ENCODE peak calls at places on chromosomes 13 and 19, in five cellular contexts. One of them, this sample, is unnamed.

GRCh38 chr19:12482505-12482886 is 2.1 kb downstream of the ZNF709 start:
- DNase-seq in BE2C: no peak
- DNase-seq in activated T-helper 2 cell treated with anti-CD3 and anti-CD28 coated beads, Interferon-gamma antibody, Interleukin-2, Interleukin-4, amounts not matched to agents 10 μg/mL and 5 μg/mL and 100 μg/mL, durations not matched to agents 14 hours and 24 hours and 36 hours: no peak
- DNase-seq in dorsolateral prefrontal cortex: no peak
- DNase-seq in activated CD4-positive, alpha-beta T cell treated with anti-CD3 and anti-CD28 coated beads, Interleukin-2, amount 50 U/mL, for 1 hour: no peak
- DNase-seq in this sample: no peak

GRCh38 chr19:47005873-47006272 is 13.8 kb upstream of the NPAS1 start:
- DNase-seq in BE2C: no peak
- DNase-seq in activated T-helper 2 cell treated with anti-CD3 and anti-CD28 coated beads, Interferon-gamma antibody, Interleukin-2, Interleukin-4, amounts not matched to agents 10 μg/mL and 5 μg/mL and 100 μg/mL, durations not matched to agents 14 hours and 24 hours and 36 hours: no peak
- DNase-seq in dorsolateral prefrontal cortex: no peak
- DNase-seq in activated CD4-positive, alpha-beta T cell treated with anti-CD3 and anti-CD28 coated beads, Interleukin-2, amount 50 U/mL, for 1 hour: no peak
- DNase-seq in this sample: no peak

GRCh38 chr13:28819748-28820098 is 416 bp upstream of the MTUS2 start:
- DNase-seq in BE2C: peak; percentile 82
- DNase-seq in activated T-helper 2 cell treated with anti-CD3 and anti-CD28 coated beads, Interferon-gamma antibody, Interleukin-2, Interleukin-4, amounts not matched to agents 10 μg/mL and 5 μg/mL and 100 μg/mL, durations not matched to agents 14 hours and 24 hours and 36 hours: peak; percentile 34
- DNase-seq in dorsolateral prefrontal cortex: peak; percentile 56
- DNase-seq in activated CD4-positive, alpha-beta T cell treated with anti-CD3 and anti-CD28 coated beads, Interleukin-2, amount 50 U/mL, for 1 hour: peak; percentile 41
- DNase-seq in this sample: no peak

GRCh38 chr13:97878421-97879375 is 74.8 kb upstream of the IPO5 start:
- DNase-seq in BE2C: no peak
- DNase-seq in activated T-helper 2 cell treated with anti-CD3 and anti-CD28 coated beads, Interferon-gamma antibody, Interleukin-2, Interleukin-4, amounts not matched to agents 10 μg/mL and 5 μg/mL and 100 μg/mL, durations not matched to agents 14 hours and 24 hours and 36 hours: no peak
- DNase-seq in dorsolateral prefrontal cortex: no peak
- DNase-seq in activated CD4-positive, alpha-beta T cell treated with anti-CD3 and anti-CD28 coated beads, Interleukin-2, amount 50 U/mL, for 1 hour: no peak
- DNase-seq in this sample: no peak

GRCh38 chr19:33998739-33999345 is 173.5 kb upstream of the LSM14A start:
- DNase-seq in BE2C: no peak
- DNase-seq in activated T-helper 2 cell treated with anti-CD3 and anti-CD28 coated beads, Interferon-gamma antibody, Interleukin-2, Interleukin-4, amounts not matched to agents 10 μg/mL and 5 μg/mL and 100 μg/mL, durations not matched to agents 14 hours and 24 hours and 36 hours: no peak
- DNase-seq in dorsolateral prefrontal cortex: no peak
- DNase-seq in activated CD4-positive, alpha-beta T cell treated with anti-CD3 and anti-CD28 coated beads, Interleukin-2, amount 50 U/mL, for 1 hour: no peak
- DNase-seq in this sample: no peak

GRCh38 chr13:80338781-80339577 is 1.9 kb downstream of the SPRY2 start:
- DNase-seq in BE2C: peak; percentile 82
- DNase-seq in activated T-helper 2 cell treated with anti-CD3 and anti-CD28 coated beads, Interferon-gamma antibody, Interleukin-2, Interleukin-4, amounts not matched to agents 10 μg/mL and 5 μg/mL and 100 μg/mL, durations not matched to agents 14 hours and 24 hours and 36 hours: no peak
- DNase-seq in dorsolateral prefrontal cortex: peak; percentile 72
- DNase-seq in activated CD4-positive, alpha-beta T cell treated with anti-CD3 and anti-CD28 coated beads, Interleukin-2, amount 50 U/mL, for 1 hour: no peak
- DNase-seq in this sample: peak; percentile 76

GRCh38 chr19:46068345-46069258 is 27.8 kb upstream of the IGFL4 start:
- DNase-seq in BE2C: no peak
- DNase-seq in activated T-helper 2 cell treated with anti-CD3 and anti-CD28 coated beads, Interferon-gamma antibody, Interleukin-2, Interleukin-4, amounts not matched to agents 10 μg/mL and 5 μg/mL and 100 μg/mL, durations not matched to agents 14 hours and 24 hours and 36 hours: no peak
- DNase-seq in dorsolateral prefrontal cortex: no peak
- DNase-seq in activated CD4-positive, alpha-beta T cell treated with anti-CD3 and anti-CD28 coated beads, Interleukin-2, amount 50 U/mL, for 1 hour: no peak
- DNase-seq in this sample: peak; percentile 46

GRCh38 chr13:60679131-60679530 is 282.1 kb downstream of the TDRD3 start:
- DNase-seq in BE2C: no peak
- DNase-seq in activated T-helper 2 cell treated with anti-CD3 and anti-CD28 coated beads, Interferon-gamma antibody, Interleukin-2, Interleukin-4, amounts not matched to agents 10 μg/mL and 5 μg/mL and 100 μg/mL, durations not matched to agents 14 hours and 24 hours and 36 hours: no peak
- DNase-seq in dorsolateral prefrontal cortex: no peak
- DNase-seq in activated CD4-positive, alpha-beta T cell treated with anti-CD3 and anti-CD28 coated beads, Interleukin-2, amount 50 U/mL, for 1 hour: no peak
- DNase-seq in this sample: no peak

GRCh38 chr13:99214232-99214631 is 13.6 kb downstream of the UBAC2 start:
- DNase-seq in BE2C: no peak
- DNase-seq in activated T-helper 2 cell treated with anti-CD3 and anti-CD28 coated beads, Interferon-gamma antibody, Interleukin-2, Interleukin-4, amounts not matched to agents 10 μg/mL and 5 μg/mL and 100 μg/mL, durations not matched to agents 14 hours and 24 hours and 36 hours: no peak
- DNase-seq in dorsolateral prefrontal cortex: no peak
- DNase-seq in activated CD4-positive, alpha-beta T cell treated with anti-CD3 and anti-CD28 coated beads, Interleukin-2, amount 50 U/mL, for 1 hour: no peak
- DNase-seq in this sample: no peak

GRCh38 chr19:33459691-33460090 is 61.9 kb downstream of the PEPD start:
- DNase-seq in BE2C: no peak
- DNase-seq in activated T-helper 2 cell treated with anti-CD3 and anti-CD28 coated beads, Interferon-gamma antibody, Interleukin-2, Interleukin-4, amounts not matched to agents 10 μg/mL and 5 μg/mL and 100 μg/mL, durations not matched to agents 14 hours and 24 hours and 36 hours: no peak
- DNase-seq in dorsolateral prefrontal cortex: no peak
- DNase-seq in activated CD4-positive, alpha-beta T cell treated with anti-CD3 and anti-CD28 coated beads, Interleukin-2, amount 50 U/mL, for 1 hour: no peak
- DNase-seq in this sample: no peak

GRCh38 chr19:41702208-41702651 is 6.2 kb upstream of the CEACAM5 start:
- DNase-seq in BE2C: no peak
- DNase-seq in activated T-helper 2 cell treated with anti-CD3 and anti-CD28 coated beads, Interferon-gamma antibody, Interleukin-2, Interleukin-4, amounts not matched to agents 10 μg/mL and 5 μg/mL and 100 μg/mL, durations not matched to agents 14 hours and 24 hours and 36 hours: no peak
- DNase-seq in dorsolateral prefrontal cortex: no peak
- DNase-seq in activated CD4-positive, alpha-beta T cell treated with anti-CD3 and anti-CD28 coated beads, Interleukin-2, amount 50 U/mL, for 1 hour: no peak
- DNase-seq in this sample: no peak

GRCh38 chr13:62633448-62633847 is 1217.8 kb upstream of the PCDH20 start:
- DNase-seq in BE2C: no peak
- DNase-seq in activated T-helper 2 cell treated with anti-CD3 and anti-CD28 coated beads, Interferon-gamma antibody, Interleukin-2, Interleukin-4, amounts not matched to agents 10 μg/mL and 5 μg/mL and 100 μg/mL, durations not matched to agents 14 hours and 24 hours and 36 hours: no peak
- DNase-seq in dorsolateral prefrontal cortex: no peak
- DNase-seq in activated CD4-positive, alpha-beta T cell treated with anti-CD3 and anti-CD28 coated beads, Interleukin-2, amount 50 U/mL, for 1 hour: no peak
- DNase-seq in this sample: no peak

GRCh38 chr19:3669134-3669436 is 31.2 kb downstream of the PIP5K1C start:
- DNase-seq in BE2C: no peak
- DNase-seq in activated T-helper 2 cell treated with anti-CD3 and anti-CD28 coated beads, Interferon-gamma antibody, Interleukin-2, Interleukin-4, amounts not matched to agents 10 μg/mL and 5 μg/mL and 100 μg/mL, durations not matched to agents 14 hours and 24 hours and 36 hours: no peak
- DNase-seq in dorsolateral prefrontal cortex: no peak
- DNase-seq in activated CD4-positive, alpha-beta T cell treated with anti-CD3 and anti-CD28 coated beads, Interleukin-2, amount 50 U/mL, for 1 hour: no peak
- DNase-seq in this sample: no peak

This sample was measured in Peyer's patch.